ENCODE peak calls at places on chromosomes 7 and 10, in four cellular contexts. E, K, P and U are unnamed samples.

GRCh38 chr10:11687357-11687771 is 54.8 kb upstream of the ECHDC3 start:
- DNase-seq in P (no peak), E (no peak), K (no peak), U (no peak)

GRCh38 chr10:3109633-3110032 is 42.3 kb downstream of the PFKP start:
- DNase-seq in K (no peak), P (no peak), E (no peak), U (no peak)

GRCh38 chr10:132463333-132464255 is 66.6 kb downstream of the PWWP2B start:
- DNase-seq in P (peak), E (no peak), K (peak), U (no peak)

GRCh38 chr10:77501152-77501845 is 136.3 kb downstream of the KCNMA1 start:
- DNase-seq in K (peak), P (no peak), E (no peak), U (no peak)

GRCh38 chr7:99707096-99707495 is 27.3 kb upstream of the CYP3A5 start:
- DNase-seq in P (no peak), K (no peak), E (no peak), U (no peak)

GRCh38 chr7:155141562-155141961 is 71.4 kb downstream of the HTR5A start:
- DNase-seq in P (no peak), K (no peak), E (no peak), U (no peak)

GRCh38 chr10:49175587-49176309 is 12.4 kb downstream of the TMEM273 start:
- DNase-seq in K (no peak), P (no peak), E (no peak), U (no peak)

GRCh38 chr7:99030145-99030856 is 113.6 kb downstream of the SMURF1 start:
- DNase-seq in K (no peak), P (no peak), E (no peak), U (no peak)

GRCh38 chr7:100673942-100674431 is 447 bp downstream of the GNB2 start:
- DNase-seq in P (peak), E (peak), K (peak), U (peak)

GRCh38 chr10:48778193-48778857 is 93.7 kb downstream of the WDFY4 start:
- DNase-seq in P (no peak), E (no peak), K (no peak), U (no peak)

GRCh38 chr10:70477661-70478162 is 855 bp upstream of the PALD1 start:
- DNase-seq in K (peak), P (peak), E (peak), U (no peak)

GRCh38 chr10:70561051-70561450 is 41.5 kb downstream of the PRF1 start:
- DNase-seq in K (no peak), E (no peak), P (no peak), U (peak)

GRCh38 chr10:78336402-78336791 is 302.7 kb downstream of the RPS24 start:
- DNase-seq in E (no peak), K (no peak), P (no peak), U (no peak)

GRCh38 chr10:32418572-32418971 is 27.4 kb upstream of the CCDC7 start:
- DNase-seq in K (no peak), E (no peak), P (no peak), U (no peak)

GRCh38 chr10:8282340-8282739 is 227.9 kb downstream of the GATA3 start:
- DNase-seq in E (no peak), P (no peak), K (no peak), U (no peak)

GRCh38 chr7:130966246-130967009 is 232.4 kb upstream of the KLF14 start:
- DNase-seq in E (no peak), K (no peak), P (no peak), U (no peak)

GRCh38 chr7:336810-337566 is 47.0 kb downstream of the FOXL3 start:
- DNase-seq in P (no peak), E (no peak), K (no peak), U (no peak)

GRCh38 chr7:20826243-20826642 is 39.6 kb upstream of the SP8 start:
- DNase-seq in P (peak), E (no peak), K (no peak), U (no peak)

GRCh38 chr7:139271718-139272619 is 40.9 kb downstream of the UBN2 start:
- DNase-seq in E (no peak), K (no peak), P (no peak), U (no peak)

GRCh38 chr7:91090684-91091083 is 173.5 kb upstream of the FZD1 start:
- DNase-seq in P (no peak), E (no peak), K (no peak), U (no peak)

GRCh38 chr10:47033081-47033480 is 121.9 kb downstream of the PTPN20 start:
- DNase-seq in E (no peak), P (no peak), K (no peak), U (no peak)

GRCh38 chr10:43250925-43251663 is 15.8 kb downstream of the RASGEF1A start:
- DNase-seq in K (no peak), P (peak), E (no peak), U (peak)

GRCh38 chr7:15647309-15647708 is 39.2 kb downstream of the MEOX2 start:
- DNase-seq in P (no peak), K (no peak), E (no peak), U (no peak)

GRCh38 chr7:154996101-154996500 is 6.8 kb downstream of the PAXIP1 start:
- DNase-seq in K (no peak), P (no peak), E (no peak), U (no peak)

GRCh38 chr10:97543025-97543546 is 29.5 kb upstream of the ANKRD2 start:
- DNase-seq in P (no peak), E (peak), K (peak), U (peak)

GRCh38 chr10:69801434-69802315 is at the start of gene COL13A1:
- DNase-seq in E (peak), K (peak), P (peak), U (peak)

GRCh38 chr7:130388671-130389070 is 8.4 kb downstream of the CPA1 start:
- DNase-seq in P (no peak), K (no peak), E (no peak), U (no peak)

GRCh38 chr10:7199152-7199760 is 211.6 kb downstream of the SFMBT2 start:
- DNase-seq in E (no peak), P (no peak), K (no peak), U (no peak)

GRCh38 chr10:32139223-32140073 is 83.2 kb upstream of the KIF5B start:
- DNase-seq in K (peak), P (peak), E (peak), U (peak)

GRCh38 chr10:77325233-77325537 is 312.4 kb downstream of the KCNMA1 start:
- DNase-seq in K (no peak), E (no peak), P (no peak), U (no peak)

GRCh38 chr10:15344876-15345285 is 26.2 kb downstream of the FAM171A1 start:
- DNase-seq in E (no peak), P (no peak), K (no peak), U (no peak)

GRCh38 chr7:34430456-34430855 is 227.6 kb upstream of the NPSR1 start:
- DNase-seq in K (no peak), E (no peak), P (no peak), U (no peak)

GRCh38 chr10:6647811-6648526 is 67.9 kb upstream of the PRKCQ start:
- DNase-seq in K (no peak), E (peak), P (peak), U (no peak)

GRCh38 chr10:101694056-101694673 is 805 bp downstream of the FBXW4 start:
- DNase-seq in E (peak), P (peak), K (peak), U (peak)

GRCh38 chr10:29926649-29927048 is 132.7 kb downstream of the JCAD start:
- DNase-seq in K (no peak), E (no peak), P (peak), U (no peak)

GRCh38 chr7:70935854-70936253 is 196.1 kb upstream of the GALNT17 start:
- DNase-seq in P (no peak), E (no peak), K (no peak), U (no peak)

GRCh38 chr7:46133741-46134140 is 212.7 kb upstream of the IGFBP3 start:
- DNase-seq in P (no peak), K (no peak), E (no peak), U (no peak)

GRCh38 chr7:46129831-46130230 is 208.8 kb upstream of the IGFBP3 start:
- DNase-seq in P (no peak), K (no peak), E (no peak), U (no peak)

GRCh38 chr7:46134385-46134784 is 213.3 kb upstream of the IGFBP3 start:
- DNase-seq in E (no peak), K (no peak), P (no peak), U (no peak)

GRCh38 chr7:46133076-46133475 is 212.0 kb upstream of the IGFBP3 start:
- DNase-seq in K (no peak), P (no peak), E (no peak), U (no peak)

DNA sequence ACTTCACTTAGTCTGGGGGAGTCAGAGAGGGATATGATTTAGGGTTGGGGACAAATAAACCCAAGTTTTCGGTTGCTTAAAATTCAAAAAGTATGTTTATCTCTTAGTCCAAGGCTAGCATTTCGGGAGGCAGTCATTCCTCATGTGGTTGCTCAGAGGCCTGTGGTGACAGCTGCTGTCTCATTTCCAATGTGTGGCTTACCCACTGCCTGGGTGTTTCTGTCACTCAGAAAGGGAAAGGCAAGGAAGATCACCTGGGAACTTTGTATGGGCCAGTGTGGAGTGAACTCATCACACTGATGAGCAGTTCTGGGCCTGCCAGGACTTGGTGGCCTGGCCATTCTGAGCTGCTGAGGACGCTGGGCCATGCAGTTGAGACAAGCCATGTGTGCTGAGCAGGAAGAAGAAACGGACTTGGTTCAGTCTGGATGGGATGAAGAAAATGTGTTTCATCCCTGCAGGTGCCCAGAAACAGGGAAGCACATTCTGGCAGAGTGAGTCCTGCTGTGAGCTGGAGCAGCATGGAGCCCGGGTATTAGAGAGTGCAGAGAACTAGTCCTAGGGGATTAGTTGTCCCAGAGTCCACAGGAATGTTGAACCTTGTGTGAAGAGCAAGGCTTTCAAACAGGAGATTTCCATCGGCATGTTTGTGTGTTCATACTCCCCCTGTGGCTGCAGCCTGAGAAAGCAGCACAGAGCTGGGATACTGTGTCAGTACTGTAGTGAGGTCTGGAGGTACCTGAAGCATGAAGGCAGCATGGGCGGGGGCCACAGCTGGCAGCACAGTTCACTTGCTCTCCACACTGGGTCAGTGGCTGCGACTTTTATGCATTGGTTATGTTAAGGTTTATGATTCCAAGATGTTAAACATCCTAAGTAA is 211.1 kb upstream of the IGFBP3 start:
- DNase-seq in K (no peak), E (no peak), P (peak), U (no peak)
- TF ChIP-seq CTCF in K (no peak), E (no peak), P (no peak), U (no peak)

DNA sequence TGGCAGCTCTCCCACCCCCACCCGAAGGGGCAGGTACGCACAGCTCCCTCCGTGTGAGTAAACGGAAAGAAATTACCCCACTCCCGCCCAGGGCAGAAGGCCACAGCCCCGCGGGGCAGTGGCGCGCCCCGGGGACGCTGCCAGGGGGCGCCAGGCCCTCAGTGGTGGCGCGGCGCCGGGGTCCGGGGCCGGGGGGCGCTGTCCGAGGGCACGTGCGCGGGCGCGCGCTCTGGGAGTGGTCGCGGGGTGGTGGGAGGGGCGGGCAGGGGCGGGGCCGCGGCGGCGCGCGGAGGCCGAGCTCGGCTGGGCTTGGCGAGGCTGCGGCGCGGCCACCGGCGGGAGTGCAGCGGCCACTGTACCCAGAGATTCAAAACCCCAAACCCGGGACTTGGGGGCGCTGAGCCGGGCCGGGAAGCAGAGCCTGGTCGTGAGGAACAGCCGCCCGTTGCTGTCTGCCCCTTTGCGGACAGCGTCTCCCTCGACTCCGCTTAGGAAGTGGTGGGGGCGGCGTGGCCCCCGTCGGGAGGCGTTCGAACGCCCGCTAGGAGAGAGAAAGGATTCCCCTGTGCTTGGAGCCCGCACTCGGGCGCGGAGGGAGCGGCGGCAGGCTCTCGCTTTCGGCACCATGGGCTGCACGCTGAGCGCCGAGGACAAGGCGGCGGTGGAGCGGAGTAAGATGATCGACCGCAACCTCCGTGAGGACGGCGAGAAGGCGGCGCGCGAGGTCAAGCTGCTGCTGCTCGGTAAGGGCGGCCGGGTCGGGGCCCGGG is at the start of gene GNAI1:
- DNase-seq in E (no peak), P (peak), K (peak), U (peak)
- TF ChIP-seq CTCF in E (no peak), P (peak), K (peak), U (peak)

GRCh38 chr7:102464577-102465280 is at the start of the genes ALKBH4 and LRWD1:
- DNase-seq in E (peak), K (peak), P (peak), U (peak)
- TF ChIP-seq CTCF in E (peak), K (peak), P (peak), U (peak)

DNA sequence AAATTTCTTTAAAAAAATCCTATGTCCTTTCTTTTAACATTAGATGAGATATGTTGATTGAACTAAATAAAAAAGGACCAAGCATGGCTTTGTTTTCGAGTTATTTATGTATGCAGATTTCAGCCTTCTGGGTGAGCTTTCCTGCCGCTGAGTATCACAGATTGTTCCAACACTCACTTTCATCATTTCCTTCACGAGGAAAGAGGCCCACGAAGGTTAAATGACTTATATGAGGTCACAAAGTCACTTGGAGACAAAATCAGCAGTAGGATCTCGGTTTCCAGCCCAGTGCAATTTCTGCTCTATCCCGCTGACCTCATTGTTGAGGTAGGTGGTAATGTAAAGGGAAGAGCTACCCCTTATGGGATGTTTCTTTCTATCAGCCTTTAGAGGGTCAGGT is 226.8 kb downstream of the SKAP2 start:
- DNase-seq in K (no peak), P (no peak), E (no peak), U (no peak)
- TF ChIP-seq CTCF in K (no peak), P (no peak), E (no peak), U (no peak)

GRCh38 chr10:23438547-23439451 is at the start of gene OTUD1:
- DNase-seq in P (peak), E (peak), K (peak), U (peak)
- TF ChIP-seq CTCF in P (no peak), E (no peak), K (peak), U (peak)

GRCh38 chr7:35801392-35802101 is 690 bp downstream of the SEPTIN7 start:
- DNase-seq in E (peak), K (peak), P (peak), U (peak)
- TF ChIP-seq CTCF in E (peak), K (peak), P (peak), U (peak)

GRCh38 chr7:10708447-10708846 is 265.2 kb upstream of the PHF14 start:
- DNase-seq in E (no peak), P (no peak), K (no peak), U (no peak)
- TF ChIP-seq CTCF in E (peak), P (peak), K (no peak), U (no peak)

GRCh38 chr10:110219884-110220283 is 12.5 kb downstream of the MXI1 start:
- DNase-seq in P (no peak), K (no peak), E (no peak), U (no peak)
- TF ChIP-seq CTCF in P (no peak), K (no peak), E (peak), U (no peak)